ENCODE peak calls at places on chromosomes 3 and 15, in nine cellular contexts. One of them, this sample, is unnamed.

GRCh38 chr15:65087873-65088642 is 11.5 kb downstream of the KBTBD13 start:
- DNase-seq in hepatocyte: no peak
- DNase-seq in esophagus squamous epithelium: no peak
- DNase-seq in stomach: no peak
- DNase-seq in GM23338: no peak
- DNase-seq in psoas muscle: peak; percentile 72
- DNase-seq in prostate gland: peak; percentile 85
- DNase-seq in A549: no peak
- DNase-seq in mammary epithelial cell: no peak
- DNase-seq in this sample: peak; percentile 78

GRCh38 chr15:57747206-57747605 is 40.7 kb downstream of the POLR2M start:
- DNase-seq in GM23338: peak; percentile 22
- DNase-seq in mammary epithelial cell: no peak
- DNase-seq in prostate gland: no peak
- DNase-seq in hepatocyte: no peak
- DNase-seq in A549: no peak
- DNase-seq in stomach: peak; percentile 41
- DNase-seq in psoas muscle: peak; percentile 59
- DNase-seq in esophagus squamous epithelium: no peak
- DNase-seq in this sample: no peak

GRCh38 chr3:114456742-114457141 is 162.9 kb downstream of the TIGIT start:
- DNase-seq in prostate gland: no peak
- DNase-seq in A549: no peak
- DNase-seq in stomach: no peak
- DNase-seq in GM23338: no peak
- DNase-seq in hepatocyte: no peak
- DNase-seq in psoas muscle: no peak
- DNase-seq in mammary epithelial cell: no peak
- DNase-seq in esophagus squamous epithelium: no peak
- DNase-seq in this sample: no peak

GRCh38 chr3:36394176-36394575 is 13.9 kb downstream of the STAC start:
- DNase-seq in GM23338: no peak
- DNase-seq in A549: no peak
- DNase-seq in stomach: no peak
- DNase-seq in esophagus squamous epithelium: no peak
- DNase-seq in psoas muscle: no peak
- DNase-seq in hepatocyte: no peak
- DNase-seq in prostate gland: no peak
- DNase-seq in mammary epithelial cell: peak; percentile 57
- DNase-seq in this sample: no peak

GRCh38 chr3:113985526-113985925 is 37.7 kb downstream of the ZDHHC23 start:
- DNase-seq in psoas muscle: no peak
- DNase-seq in A549: no peak
- DNase-seq in mammary epithelial cell: no peak
- DNase-seq in hepatocyte: no peak
- DNase-seq in esophagus squamous epithelium: no peak
- DNase-seq in GM23338: peak; percentile 17
- DNase-seq in prostate gland: no peak
- DNase-seq in stomach: no peak
- DNase-seq in this sample: no peak

GRCh38 chr3:89303721-89304120 is 196.3 kb downstream of the EPHA3 start:
- DNase-seq in mammary epithelial cell: no peak
- DNase-seq in GM23338: no peak
- DNase-seq in A549: no peak
- DNase-seq in psoas muscle: no peak
- DNase-seq in hepatocyte: no peak
- DNase-seq in esophagus squamous epithelium: no peak
- DNase-seq in stomach: no peak
- DNase-seq in prostate gland: no peak
- DNase-seq in this sample: no peak

GRCh38 chr15:44489464-44489863 is 47.5 kb upstream of the EIF3J start:
- DNase-seq in hepatocyte: no peak
- DNase-seq in psoas muscle: no peak
- DNase-seq in mammary epithelial cell: peak; percentile 77
- DNase-seq in prostate gland: no peak
- DNase-seq in esophagus squamous epithelium: no peak
- DNase-seq in GM23338: no peak
- DNase-seq in stomach: no peak
- DNase-seq in A549: peak; percentile 10
- DNase-seq in this sample: no peak

GRCh38 chr15:68407886-68408500 is 24.0 kb downstream of the ITGA11 start:
- DNase-seq in A549: no peak
- DNase-seq in esophagus squamous epithelium: no peak
- DNase-seq in prostate gland: no peak
- DNase-seq in mammary epithelial cell: no peak
- DNase-seq in hepatocyte: no peak
- DNase-seq in stomach: peak; percentile 11
- DNase-seq in psoas muscle: no peak
- DNase-seq in GM23338: no peak
- DNase-seq in this sample: no peak

GRCh38 chr3:122324871-122325323 is at the start of gene CSTA:
- DNase-seq in hepatocyte: no peak
- DNase-seq in stomach: no peak
- DNase-seq in GM23338: no peak
- DNase-seq in A549: no peak
- DNase-seq in prostate gland: peak; percentile 62
- DNase-seq in mammary epithelial cell: peak; percentile 96
- DNase-seq in esophagus squamous epithelium: no peak
- DNase-seq in psoas muscle: no peak
- DNase-seq in this sample: no peak

GRCh38 chr15:63079938-63080626 is 37.5 kb downstream of the TPM1 start:
- DNase-seq in A549: no peak
- DNase-seq in GM23338: no peak
- DNase-seq in stomach: no peak
- DNase-seq in mammary epithelial cell: peak; percentile 53
- DNase-seq in esophagus squamous epithelium: no peak
- DNase-seq in prostate gland: no peak
- DNase-seq in hepatocyte: peak; percentile 44
- DNase-seq in psoas muscle: peak; percentile 64
- DNase-seq in this sample: no peak

GRCh38 chr15:77454956-77455355 is 34.3 kb downstream of the HMG20A start:
- DNase-seq in prostate gland: no peak
- DNase-seq in psoas muscle: no peak
- DNase-seq in mammary epithelial cell: no peak
- DNase-seq in A549: no peak
- DNase-seq in stomach: no peak
- DNase-seq in hepatocyte: no peak
- DNase-seq in GM23338: no peak
- DNase-seq in esophagus squamous epithelium: no peak
- DNase-seq in this sample: no peak

GRCh38 chr3:51706788-51707731 is at the start of gene GRM2:
- DNase-seq in mammary epithelial cell: peak; percentile 47
- DNase-seq in GM23338: peak; percentile 98
- DNase-seq in stomach: peak; percentile 80
- DNase-seq in A549: no peak
- DNase-seq in prostate gland: peak; percentile 81
- DNase-seq in hepatocyte: peak; percentile 94
- DNase-seq in esophagus squamous epithelium: no peak
- DNase-seq in psoas muscle: peak; percentile 79
- DNase-seq in this sample: peak; percentile 72
- H3K4me3 ChIP-seq in mammary epithelial cell: peak within 1 kb of the TSS; percentile 8
- H3K4me3 ChIP-seq in GM23338: peak within 1 kb of the TSS; percentile 81
- H3K4me3 ChIP-seq in stomach: peak within 1 kb of the TSS; percentile 30
- H3K4me3 ChIP-seq in A549: no peak within 1 kb of the TSS
- H3K4me3 ChIP-seq in prostate gland: peak within 1 kb of the TSS; percentile 34
- H3K4me3 ChIP-seq in hepatocyte: peak within 1 kb of the TSS; percentile 23
- H3K4me3 ChIP-seq in esophagus squamous epithelium: peak within 1 kb of the TSS; percentile 18
- H3K4me3 ChIP-seq in psoas muscle: peak within 1 kb of the TSS; percentile 49
- H3K4me3 ChIP-seq in this sample: no peak within 1 kb of the TSS

GRCh38 chr15:40088929-40089755 is 19.5 kb downstream of the BMF start:
- DNase-seq in A549: no peak
- DNase-seq in prostate gland: no peak
- DNase-seq in stomach: no peak
- DNase-seq in hepatocyte: no peak
- DNase-seq in esophagus squamous epithelium: no peak
- DNase-seq in GM23338: peak; percentile 84
- DNase-seq in mammary epithelial cell: no peak
- DNase-seq in psoas muscle: no peak
- DNase-seq in this sample: no peak

GRCh38 chr15:40093224-40093842 is 15.3 kb downstream of the BMF start:
- DNase-seq in psoas muscle: no peak
- DNase-seq in stomach: no peak
- DNase-seq in A549: no peak
- DNase-seq in mammary epithelial cell: no peak
- DNase-seq in GM23338: peak; percentile 34
- DNase-seq in hepatocyte: no peak
- DNase-seq in esophagus squamous epithelium: no peak
- DNase-seq in prostate gland: no peak
- DNase-seq in this sample: no peak

GRCh38 chr15:40091861-40092415 is 16.7 kb downstream of the BMF start:
- DNase-seq in mammary epithelial cell: no peak
- DNase-seq in hepatocyte: no peak
- DNase-seq in GM23338: peak; percentile 45
- DNase-seq in psoas muscle: no peak
- DNase-seq in prostate gland: no peak
- DNase-seq in A549: no peak
- DNase-seq in esophagus squamous epithelium: no peak
- DNase-seq in stomach: no peak
- DNase-seq in this sample: no peak

GRCh38 chr15:40092416-40093223 is 16.1 kb downstream of the BMF start:
- DNase-seq in psoas muscle: peak; percentile 89
- DNase-seq in GM23338: no peak
- DNase-seq in prostate gland: peak; percentile 84
- DNase-seq in mammary epithelial cell: no peak
- DNase-seq in stomach: no peak
- DNase-seq in esophagus squamous epithelium: no peak
- DNase-seq in A549: no peak
- DNase-seq in hepatocyte: peak; percentile 91
- DNase-seq in this sample: peak; percentile 73

GRCh38 chr15:40090774-40091455 is 17.8 kb downstream of the BMF start:
- DNase-seq in mammary epithelial cell: no peak
- DNase-seq in esophagus squamous epithelium: no peak
- DNase-seq in hepatocyte: peak; percentile 5
- DNase-seq in psoas muscle: no peak
- DNase-seq in GM23338: no peak
- DNase-seq in stomach: no peak
- DNase-seq in A549: no peak
- DNase-seq in prostate gland: no peak
- DNase-seq in this sample: no peak
- H3K4me1 ChIP-seq in mammary epithelial cell: no peaks in the 10 kb centered on the region
- H3K4me1 ChIP-seq in esophagus squamous epithelium: peaks cover 31% of the 10 kb centered on the region
- H3K4me1 ChIP-seq in hepatocyte: peaks cover 95% of the 10 kb centered on the region
- H3K4me1 ChIP-seq in psoas muscle: peaks cover 86% of the 10 kb centered on the region
- H3K4me1 ChIP-seq in GM23338: peaks cover 73% of the 10 kb centered on the region
- H3K4me1 ChIP-seq in stomach: peaks cover 48% of the 10 kb centered on the region
- H3K4me1 ChIP-seq in A549: peaks cover 32% of the 10 kb centered on the region
- H3K4me1 ChIP-seq in prostate gland: peaks cover 28% of the 10 kb centered on the region
- H3K4me1 ChIP-seq in this sample: peaks cover 39% of the 10 kb centered on the region

GRCh38 chr15:83446904-83447708 is at the start of gene SH3GL3:
- DNase-seq in A549: peak; percentile 73
- DNase-seq in hepatocyte: peak; percentile 90
- DNase-seq in stomach: peak; percentile 75
- DNase-seq in mammary epithelial cell: peak; percentile 79
- DNase-seq in GM23338: peak; percentile 93
- DNase-seq in psoas muscle: peak; percentile 84
- DNase-seq in prostate gland: peak; percentile 81
- DNase-seq in esophagus squamous epithelium: peak; percentile 19
- DNase-seq in this sample: peak; percentile 66

GRCh38 chr15:83446417-83446816 is 724 bp upstream of the SH3GL3 start:
- DNase-seq in psoas muscle: no peak
- DNase-seq in GM23338: no peak
- DNase-seq in esophagus squamous epithelium: no peak
- DNase-seq in stomach: no peak
- DNase-seq in A549: no peak
- DNase-seq in hepatocyte: no peak
- DNase-seq in prostate gland: no peak
- DNase-seq in mammary epithelial cell: no peak
- DNase-seq in this sample: no peak

GRCh38 chr15:83449928-83450501 is 2.9 kb downstream of the SH3GL3 start:
- DNase-seq in psoas muscle: no peak
- DNase-seq in hepatocyte: no peak
- DNase-seq in esophagus squamous epithelium: no peak
- DNase-seq in prostate gland: no peak
- DNase-seq in stomach: no peak
- DNase-seq in A549: no peak
- DNase-seq in mammary epithelial cell: peak; percentile 21
- DNase-seq in GM23338: no peak
- DNase-seq in this sample: no peak

GRCh38 chr15:83445653-83446052 is 1.5 kb upstream of the SH3GL3 start:
- DNase-seq in hepatocyte: no peak
- DNase-seq in esophagus squamous epithelium: no peak
- DNase-seq in stomach: no peak
- DNase-seq in mammary epithelial cell: no peak
- DNase-seq in A549: no peak
- DNase-seq in psoas muscle: no peak
- DNase-seq in prostate gland: no peak
- DNase-seq in GM23338: no peak
- DNase-seq in this sample: no peak

DNA sequence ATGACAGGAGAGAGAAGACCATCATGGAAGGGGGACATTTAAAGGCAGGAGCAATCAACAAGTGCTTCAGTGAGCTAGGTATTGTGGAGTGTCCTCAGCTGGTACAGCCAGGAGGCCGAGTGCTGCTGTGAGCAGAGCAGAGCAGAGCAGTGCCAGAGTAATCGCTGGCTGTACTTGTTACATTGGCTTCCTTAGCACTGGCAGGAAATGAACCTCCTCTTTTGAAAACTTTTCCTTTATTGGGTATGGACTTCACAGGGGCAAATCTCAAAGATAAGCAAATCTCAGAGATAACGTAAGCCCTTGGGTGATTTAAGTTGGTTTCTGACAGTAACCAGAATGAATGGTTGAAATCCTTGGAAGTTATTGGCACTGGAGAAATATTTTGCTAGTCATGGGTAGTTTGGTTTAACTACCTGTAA is 2.1 kb downstream of the SH3GL3 start:
- DNase-seq in hepatocyte: no peak
- DNase-seq in GM23338: no peak
- DNase-seq in mammary epithelial cell: no peak
- DNase-seq in A549: no peak
- DNase-seq in stomach: no peak
- DNase-seq in esophagus squamous epithelium: no peak
- DNase-seq in psoas muscle: no peak
- DNase-seq in prostate gland: peak; percentile 11
- DNase-seq in this sample: no peak
- TF ChIP-seq CTCF in hepatocyte: no peak
- TF ChIP-seq CTCF in GM23338: no peak
- TF ChIP-seq CTCF in mammary epithelial cell: no peak
- TF ChIP-seq CTCF in A549: no peak
- TF ChIP-seq CTCF in stomach: no peak
- TF ChIP-seq CTCF in esophagus squamous epithelium: no peak
- TF ChIP-seq CTCF in psoas muscle: no peak
- TF ChIP-seq CTCF in prostate gland: no peak
- TF ChIP-seq CTCF in this sample: no peak

DNA sequence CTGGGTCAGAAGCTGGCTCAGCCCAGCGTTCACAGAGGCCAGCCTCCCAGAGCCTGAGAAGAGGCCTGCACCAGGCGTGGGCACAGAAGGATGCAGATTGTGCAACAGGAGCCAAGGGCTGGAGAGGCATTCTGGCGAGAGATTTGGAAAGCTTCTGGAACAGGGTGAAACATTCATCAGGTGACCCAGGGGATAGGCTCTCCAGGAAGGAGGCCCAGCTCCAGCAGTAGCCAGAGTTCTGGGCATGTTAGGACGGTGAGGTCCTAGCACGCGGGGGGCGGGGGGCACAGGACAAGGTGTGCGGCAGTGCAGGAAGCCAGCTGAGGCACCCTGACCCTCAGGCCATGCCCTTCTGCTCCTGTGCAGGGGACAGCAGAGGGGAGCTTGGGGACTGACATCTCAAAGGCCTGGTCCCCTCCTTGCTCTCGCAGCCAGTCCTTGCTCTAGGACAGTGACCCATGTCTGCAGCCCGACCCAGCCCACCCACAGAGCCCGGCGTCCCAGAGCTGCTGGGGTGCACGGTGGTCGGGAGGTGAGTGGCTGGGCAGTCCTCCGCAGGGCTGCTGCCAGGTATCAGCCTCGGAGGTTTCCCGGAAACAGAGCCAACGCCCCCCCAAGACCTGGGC is 111.7 kb upstream of the KLF13 start:
- DNase-seq in stomach: peak; percentile 79
- DNase-seq in mammary epithelial cell: peak; percentile 65
- DNase-seq in hepatocyte: peak; percentile 53
- DNase-seq in GM23338: no peak
- DNase-seq in psoas muscle: peak; percentile 76
- DNase-seq in esophagus squamous epithelium: no peak
- DNase-seq in A549: peak; percentile 35
- DNase-seq in prostate gland: peak; percentile 80
- DNase-seq in this sample: peak; percentile 61
- H3K4me3 ChIP-seq in stomach: peak overlapping the region; percentile 62
- H3K4me3 ChIP-seq in mammary epithelial cell: peak overlapping the region; percentile 43
- H3K4me3 ChIP-seq in hepatocyte: no peak overlapping the region
- H3K4me3 ChIP-seq in GM23338: peak overlapping the region; percentile 63
- H3K4me3 ChIP-seq in psoas muscle: peak overlapping the region; percentile 72
- H3K4me3 ChIP-seq in esophagus squamous epithelium: peak overlapping the region; percentile 41
- H3K4me3 ChIP-seq in A549: peak overlapping the region; percentile 69
- H3K4me3 ChIP-seq in prostate gland: peak overlapping the region; percentile 48
- H3K4me3 ChIP-seq in this sample: no peak overlapping the region